ENCODE peak calls at places on chromosomes 7 and 10, in six cellular contexts. K is astrocyte; E is hepatocyte; Z is lower lobe of right lung; U is iPS DF 6.9; J is CD8-positive, alpha-beta memory T cell. O is an unnamed sample.

GRCh38 chr10:28202941-28203352 is 99.9 kb downstream of the MPP7 start:
- DNase-seq in K (peak; percentile 30), E (no peak), Z (no peak), U (no peak), J (no peak), O (no peak)

GRCh38 chr10:72097448-72098300 is 9.3 kb upstream of the SPOCK2 start:
- DNase-seq in K (peak; percentile 99), E (peak; percentile 75), Z (no peak), U (no peak), J (no peak), O (no peak)

GRCh38 chr7:115516341-115516740 is 514.2 kb downstream of the TFEC start:
- DNase-seq in K (peak; percentile 3), E (no peak), Z (no peak), U (no peak), J (no peak), O (no peak)

GRCh38 chr7:140668641-140669040 is 4.1 kb upstream of the ADCK2 start:
- DNase-seq in K (no peak), E (no peak), Z (no peak), U (no peak), J (no peak), O (no peak)

GRCh38 chr10:14362098-14362497 is 31.4 kb upstream of the FRMD4A start:
- DNase-seq in K (peak; percentile 57), E (no peak), Z (no peak), U (no peak), J (no peak), O (no peak)

GRCh38 chr7:128701062-128701785 is 29.1 kb downstream of the GARIN1A start:
- DNase-seq in K (no peak), E (no peak), Z (no peak), U (no peak), J (no peak), O (no peak)

GRCh38 chr10:122841569-122841968 is 4.1 kb downstream of the CUZD1 start:
- DNase-seq in K (no peak), E (no peak), Z (no peak), U (no peak), J (no peak), O (no peak)

GRCh38 chr7:64686493-64687184 is 20.7 kb downstream of the ZNF107 start:
- DNase-seq in K (no peak), E (no peak), Z (no peak), U (no peak), J (no peak), O (no peak)

GRCh38 chr7:152761116-152761748 is 1.7 kb downstream of the ACTR3B start:
- DNase-seq in K (peak; percentile 74), E (no peak), Z (no peak), U (no peak), J (no peak), O (no peak)

GRCh38 chr10:123166618-123167017 is 12.4 kb downstream of the BUB3 start:
- DNase-seq in K (no peak), E (no peak), Z (no peak), U (no peak), J (no peak), O (no peak)

GRCh38 chr7:93015193-93016084 is 102.3 kb downstream of the SAMD9 start:
- DNase-seq in K (peak; percentile 79), E (peak; percentile 31), Z (no peak), U (no peak), J (no peak), O (no peak)

GRCh38 chr10:98349508-98349922 is 65.5 kb downstream of the PYROXD2 start:
- DNase-seq in K (peak; percentile 98), E (peak; percentile 75), Z (no peak), U (no peak), J (no peak), O (no peak)

GRCh38 chr7:155851892-155852291 is 39.6 kb upstream of the SHH start:
- DNase-seq in K (no peak), E (no peak), Z (no peak), U (no peak), J (no peak), O (no peak)

GRCh38 chr7:45325378-45325777 is 167.8 kb downstream of the RAMP3 start:
- DNase-seq in K (no peak), E (no peak), Z (no peak), U (no peak), J (no peak), O (no peak)

GRCh38 chr10:124266468-124267230 is 152.1 kb downstream of the OAT start:
- DNase-seq in K (peak; percentile 32), E (no peak), Z (peak; percentile 26), U (no peak), J (no peak), O (no peak)

GRCh38 chr7:104793066-104793465 is 220.9 kb upstream of the KMT2E start:
- DNase-seq in K (no peak), E (no peak), Z (no peak), U (no peak), J (no peak), O (no peak)
- H3K4me3 ChIP-seq in K (no peak overlapping the region), E (no peak overlapping the region), Z (no peak overlapping the region), U (no peak overlapping the region), J (no peak overlapping the region), O (no peak overlapping the region)

DNA sequence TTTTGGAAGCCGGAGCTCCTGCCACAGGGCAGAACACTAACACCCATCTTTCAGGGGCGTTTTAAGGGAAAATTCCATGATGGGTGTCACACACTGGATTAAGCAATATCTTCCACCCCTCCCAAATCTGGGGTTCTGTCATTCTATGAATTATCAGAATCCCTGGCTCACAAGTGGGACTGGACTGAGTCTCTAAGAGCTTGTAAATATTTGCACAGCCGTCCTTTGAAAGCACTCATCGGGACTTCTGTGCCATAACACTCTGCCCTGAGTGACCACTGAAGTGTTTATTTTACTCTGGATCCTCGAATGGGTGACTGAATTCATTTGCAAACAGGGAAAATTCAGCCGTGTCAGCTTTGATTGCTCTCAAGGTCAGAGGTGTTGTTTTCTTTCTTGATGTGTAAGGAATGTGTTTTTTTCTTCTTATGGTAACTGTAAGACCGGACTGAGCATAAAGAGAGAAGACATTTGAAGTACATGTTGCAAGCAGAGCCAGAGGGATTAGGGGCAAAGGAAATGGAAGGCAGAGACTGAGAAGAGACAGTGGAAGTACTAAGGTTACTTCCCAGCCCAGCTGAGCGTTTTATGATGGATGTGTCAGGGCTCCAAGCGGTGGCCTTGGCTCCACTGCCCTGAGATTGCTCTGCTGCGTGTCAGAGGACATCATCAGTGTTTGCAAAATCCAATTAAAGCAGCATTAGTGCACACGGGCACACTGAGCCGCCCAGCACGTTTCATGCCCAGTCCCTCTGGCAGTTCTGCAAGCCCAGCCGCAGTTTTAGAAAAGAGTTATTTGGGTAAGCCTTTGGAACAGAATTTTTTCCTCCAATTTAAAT is 17.7 kb upstream of the GTPBP4 start:
- DNase-seq in K (no peak), E (peak; percentile 73), Z (no peak), U (no peak), J (no peak), O (no peak)
- H3K4me3 ChIP-seq in K (no peak overlapping the region), E (no peak overlapping the region), Z (peak overlapping the region; percentile 7), U (no peak overlapping the region), J (no peak overlapping the region), O (no peak overlapping the region)

DNA sequence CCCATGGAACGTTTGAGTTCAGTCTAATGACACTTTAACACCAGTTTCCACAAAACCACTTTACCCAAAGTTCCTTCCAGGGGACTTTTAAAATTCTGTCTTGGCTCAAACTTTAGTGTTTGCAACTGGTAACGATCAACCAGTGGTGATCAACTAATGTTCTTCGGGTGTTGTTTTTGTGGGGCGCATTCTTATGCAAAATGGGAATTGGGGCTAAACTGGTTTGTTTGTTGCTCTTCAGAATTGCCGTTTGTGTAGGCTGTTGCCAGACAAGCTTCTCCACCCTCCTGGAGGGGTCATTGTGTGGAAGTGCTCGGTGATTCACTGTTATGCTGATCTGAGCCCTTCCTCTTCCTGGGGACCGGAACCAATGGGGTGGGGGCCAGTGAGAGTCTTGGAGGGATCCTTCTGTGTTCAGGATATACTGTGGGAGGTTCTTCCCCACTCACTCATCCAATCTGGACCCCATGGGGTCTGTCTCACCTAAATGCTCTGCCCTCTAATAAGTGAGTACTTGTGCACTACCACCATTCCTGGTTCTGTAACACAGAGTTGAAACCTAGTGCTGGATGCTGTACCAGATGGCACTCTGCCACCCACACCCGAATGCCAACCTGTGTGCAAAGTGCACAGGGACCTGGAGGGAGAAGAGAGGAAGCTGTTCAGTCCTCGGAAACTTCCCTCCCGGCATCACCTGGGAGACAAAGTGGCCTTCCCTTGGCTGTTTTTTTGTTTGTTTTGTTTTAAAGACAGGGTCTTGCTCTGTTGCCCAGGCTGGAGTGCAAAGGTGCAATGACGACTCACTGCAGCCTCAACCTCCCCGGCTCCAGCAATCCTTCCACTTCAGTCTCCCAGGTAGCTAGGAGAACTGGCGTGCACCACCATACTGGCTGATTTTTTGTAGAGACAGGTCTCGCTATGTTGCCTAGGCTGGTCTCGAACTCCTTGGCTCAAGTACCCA is 2.1 kb downstream of the NFE2L3 start:
- DNase-seq in K (peak; percentile 36), E (no peak), Z (no peak), U (peak; percentile 88), J (no peak), O (peak; percentile 96)
- H3K4me3 ChIP-seq in K (peak overlapping the region; percentile 57), E (no peak overlapping the region), Z (peak overlapping the region; percentile 63), U (peak overlapping the region; percentile 65), J (peak overlapping the region; percentile 72), O (peak overlapping the region; percentile 77)

DNA sequence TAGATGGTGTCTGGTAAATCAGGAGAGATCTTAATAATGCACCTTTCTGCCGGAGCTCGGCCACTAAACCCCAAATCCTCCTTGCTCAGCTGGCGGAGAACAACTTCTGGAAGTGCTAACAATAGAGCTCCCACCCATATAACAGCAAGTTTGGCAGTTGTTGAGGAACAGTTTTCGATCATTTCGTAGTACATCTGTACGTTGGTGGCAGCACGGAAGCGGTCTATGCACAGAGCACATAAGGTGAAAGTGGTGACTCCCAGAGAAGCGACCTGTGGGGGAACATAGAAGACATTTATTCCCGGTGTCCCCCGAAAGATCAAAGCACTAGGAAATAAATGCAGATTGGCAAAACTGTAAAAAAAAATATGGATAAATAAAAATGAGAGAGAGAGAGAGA is 18.5 kb downstream of the GPR37 start:
- DNase-seq in K (no peak), E (no peak), Z (no peak), U (no peak), J (no peak), O (no peak)
- H3K4me3 ChIP-seq in K (no peak overlapping the region), E (no peak overlapping the region), Z (no peak overlapping the region), U (no peak overlapping the region), J (no peak overlapping the region), O (no peak overlapping the region)

GRCh38 chr10:126931548-126931947 is 26.3 kb downstream of the DOCK1 start:
- DNase-seq in K (no peak), E (no peak), Z (no peak), U (no peak), J (no peak), O (no peak)
- H3K4me3 ChIP-seq in K (no peak overlapping the region), E (no peak overlapping the region), Z (peak overlapping the region; percentile 27), U (no peak overlapping the region), J (no peak overlapping the region), O (no peak overlapping the region)

DNA sequence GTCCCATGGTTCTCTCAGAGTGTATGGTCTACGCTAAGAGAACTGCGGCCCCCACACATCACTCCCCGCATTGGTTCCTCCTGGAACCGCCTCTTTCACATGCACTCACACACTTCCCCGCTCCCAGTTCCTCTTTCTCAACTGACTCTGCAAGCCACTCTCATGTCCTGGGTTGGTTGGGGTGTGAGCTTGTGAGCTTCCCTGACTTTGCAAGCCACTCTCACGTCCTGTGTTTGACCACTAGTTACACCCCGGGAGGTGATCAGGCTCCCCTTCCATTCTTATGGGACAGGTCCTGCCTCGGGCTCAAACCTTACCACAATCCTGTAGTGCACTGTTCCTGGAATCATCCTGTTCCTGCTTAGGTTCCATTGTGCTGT is 105.0 kb downstream of the TRIM24 start:
- DNase-seq in K (no peak), E (no peak), Z (peak; percentile 59), U (no peak), J (no peak), O (no peak)
- H3K4me3 ChIP-seq in K (no peak overlapping the region), E (no peak overlapping the region), Z (no peak overlapping the region), U (no peak overlapping the region), J (no peak overlapping the region), O (no peak overlapping the region)